ENCODE peak calls at places on chromosomes 16 and 17, in six cellular contexts. H is mucosa of gallbladder, X is Right ventricle myocardium superior, C is stomach, E is nephron progenitor cell, J is KBM-7. R is an unnamed sample.

GRCh38 chr16:30744146-30744545 is 4.1 kb upstream of the PHKG2 start:
- DNase-seq in H (no peak), X (no peak), C (no peak), E (no peak), J (no peak), R (no peak)

GRCh38 chr16:11835891-11836652 is 15.3 kb downstream of the RSL1D1 start:
- DNase-seq in H (no peak), X (no peak), C (no peak), E (peak; percentile 9), J (no peak), R (no peak)

GRCh38 chr17:50452627-50453300 is 15.9 kb downstream of the CHAD start:
- DNase-seq in H (no peak), X (no peak), C (no peak), E (no peak), J (peak; percentile 25), R (no peak)

GRCh38 chr16:55955845-55956244 is 80.7 kb upstream of the CES5A start:
- DNase-seq in H (no peak), X (peak; percentile 85), C (no peak), E (no peak), J (no peak), R (no peak)

GRCh38 chr17:58382885-58383248 is 30.9 kb upstream of the SUPT4H1 start:
- DNase-seq in H (no peak), X (no peak), C (no peak), E (no peak), J (no peak), R (no peak)

GRCh38 chr17:12407495-12407894 is 258.2 kb upstream of the MYOCD start:
- DNase-seq in H (no peak), X (no peak), C (no peak), E (no peak), J (no peak), R (no peak)

GRCh38 chr16:29974291-29975133 is 844 bp downstream of the TAOK2 start:
- DNase-seq in H (peak; percentile 18), X (peak; percentile 64), C (no peak), E (no peak), J (peak; percentile 19), R (no peak)

GRCh38 chr16:55944377-55944802 is 69.2 kb upstream of the CES5A start:
- DNase-seq in H (peak; percentile 59), X (peak; percentile 75), C (peak; percentile 54), E (peak; percentile 76), J (peak; percentile 55), R (peak; percentile 56)

GRCh38 chr17:12231027-12231682 is 210.5 kb downstream of the MAP2K4 start:
- DNase-seq in H (no peak), X (no peak), C (no peak), E (no peak), J (no peak), R (no peak)

GRCh38 chr17:38881600-38882191 is 11.8 kb downstream of the LASP1 start:
- DNase-seq in H (peak; percentile 80), X (peak; percentile 83), C (peak; percentile 52), E (no peak), J (peak; percentile 61), R (peak; percentile 64)

GRCh38 chr17:62692721-62693431 is 65.4 kb downstream of the MRC2 start:
- DNase-seq in H (no peak), X (no peak), C (no peak), E (peak; percentile 45), J (peak; percentile 33), R (no peak)

GRCh38 chr17:6473128-6473767 is 29.0 kb downstream of the PIMREG start:
- DNase-seq in H (peak; percentile 83), X (peak; percentile 82), C (peak; percentile 84), E (peak; percentile 89), J (peak; percentile 77), R (peak; percentile 83)

GRCh38 chr16:440627-441026 is 15.2 kb downstream of the RAB11FIP3 start:
- DNase-seq in H (no peak), X (no peak), C (no peak), E (no peak), J (no peak), R (no peak)

GRCh38 chr16:84299734-84300440 is 5.2 kb downstream of the WFDC1 start:
- DNase-seq in H (no peak), X (no peak), C (no peak), E (no peak), J (no peak), R (no peak)

GRCh38 chr17:9676084-9676483 is 30.8 kb downstream of the USP43 start:
- DNase-seq in H (no peak), X (no peak), C (no peak), E (no peak), J (no peak), R (no peak)

GRCh38 chr17:29566473-29567361 is at the start of gene ABHD15:
- DNase-seq in H (peak; percentile 67), X (peak; percentile 85), C (peak; percentile 79), E (peak; percentile 72), J (peak; percentile 67), R (peak; percentile 71)

GRCh38 chr17:62925267-62925836 is 40.7 kb upstream of the TANC2 start:
- DNase-seq in H (no peak), X (no peak), C (no peak), E (no peak), J (no peak), R (no peak)

GRCh38 chr17:78342438-78343098 is 17.3 kb downstream of the SOCS3 start:
- DNase-seq in H (peak; percentile 37), X (peak; percentile 81), C (no peak), E (no peak), J (no peak), R (no peak)

GRCh38 chr16:75053791-75054555 is 55.1 kb downstream of the ZNRF1 start:
- DNase-seq in H (peak; percentile 82), X (peak; percentile 79), C (peak; percentile 65), E (no peak), J (peak; percentile 53), R (no peak)

GRCh38 chr16:83365166-83365565 is 442.6 kb upstream of the HSBP1 start:
- DNase-seq in H (no peak), X (no peak), C (no peak), E (no peak), J (no peak), R (no peak)

GRCh38 chr17:68297168-68297567 is 5.9 kb downstream of the ARSG start:
- DNase-seq in H (no peak), X (no peak), C (no peak), E (no peak), J (no peak), R (no peak)

GRCh38 chr17:67628580-67629013 is 89.1 kb upstream of the NOL11 start:
- DNase-seq in H (no peak), X (peak; percentile 56), C (peak; percentile 51), E (no peak), J (peak; percentile 5), R (peak; percentile 44)

GRCh38 chr16:87358250-87358649 is 25.3 kb downstream of the FBXO31 start:
- DNase-seq in H (no peak), X (peak; percentile 15), C (no peak), E (no peak), J (no peak), R (no peak)

GRCh38 chr17:41417576-41418015 is 6.8 kb downstream of the KRT37 start:
- DNase-seq in H (no peak), X (no peak), C (no peak), E (no peak), J (peak; percentile 1), R (no peak)

GRCh38 chr16:2691491-2692248 is 9.3 kb downstream of the KCTD5 start:
- DNase-seq in H (no peak), X (peak; percentile 72), C (peak; percentile 80), E (no peak), J (no peak), R (no peak)

GRCh38 chr17:17626151-17626805 is 34.8 kb upstream of the PEMT start:
- DNase-seq in H (no peak), X (no peak), C (no peak), E (no peak), J (no peak), R (no peak)

GRCh38 chr17:2084766-2085647 is 30.1 kb downstream of the HIC1 start:
- DNase-seq in H (peak; percentile 82), X (peak; percentile 76), C (no peak), E (no peak), J (no peak), R (no peak)

GRCh38 chr17:40347319-40348135 is 17.0 kb downstream of the GJD3 start:
- DNase-seq in H (no peak), X (no peak), C (no peak), E (no peak), J (no peak), R (no peak)

GRCh38 chr17:77164483-77165030 is 23.8 kb downstream of the SEC14L1 start:
- DNase-seq in H (no peak), X (no peak), C (no peak), E (no peak), J (peak; percentile 43), R (no peak)

GRCh38 chr17:8740486-8740885 is 4.2 kb downstream of the CCDC42 start:
- DNase-seq in H (no peak), X (no peak), C (no peak), E (no peak), J (peak; percentile 55), R (no peak)